ENCODE peak calls at places on chromosomes 7 and 10, in seven cellular contexts. U is DND-41, L is kidney epithelial cell, O is astrocyte, F is epithelial cell of esophagus, N is foreskin fibroblast, I is cardiac fibroblast. B is an unnamed sample.

GRCh38 chr10:103076996-103077395 is 116.1 kb downstream of the NT5C2 start:
- DNase-seq in U (no peak), L (no peak), O (no peak), F (no peak), N (no peak), I (no peak), B (no peak)

GRCh38 chr10:1151071-1152033 is 95.2 kb downstream of the WDR37 start:
- DNase-seq in U (no peak), L (peak), O (no peak), F (peak), N (no peak), I (no peak), B (no peak)

GRCh38 chr7:51949726-51950644 is 633.4 kb upstream of the COBL start:
- DNase-seq in U (no peak), L (peak), O (peak), F (no peak), N (no peak), I (no peak), B (no peak)

GRCh38 chr10:114022292-114022691 is 21.4 kb upstream of the ADRB1 start:
- DNase-seq in U (no peak), L (no peak), O (no peak), F (no peak), N (no peak), I (peak), B (no peak)

GRCh38 chr7:55178863-55179773 is 160.3 kb downstream of the EGFR start:
- DNase-seq in U (no peak), L (no peak), O (no peak), F (no peak), N (no peak), I (no peak), B (no peak)

GRCh38 chr7:30238721-30239441 is 45.5 kb upstream of the ZNRF2 start:
- DNase-seq in U (no peak), L (peak), O (peak), F (peak), N (peak), I (peak), B (no peak)

GRCh38 chr10:61752111-61753011 is 89.6 kb downstream of the CABCOCO1 start:
- DNase-seq in U (no peak), L (peak), O (peak), F (peak), N (peak), I (peak), B (peak)

GRCh38 chr7:133275441-133276105 is 22.7 kb downstream of the EXOC4 start:
- DNase-seq in U (no peak), L (no peak), O (peak), F (no peak), N (no peak), I (peak), B (peak)

GRCh38 chr7:45873355-45873754 is 473 bp upstream of the CCDC201 start:
- DNase-seq in U (no peak), L (no peak), O (no peak), F (no peak), N (no peak), I (no peak), B (no peak)

GRCh38 chr7:12826079-12826478 is 138.6 kb downstream of the ARL4A start:
- DNase-seq in U (no peak), L (no peak), O (no peak), F (no peak), N (no peak), I (no peak), B (no peak)

GRCh38 chr7:135188298-135188984 is 17.9 kb upstream of the CYREN start:
- DNase-seq in U (no peak), L (no peak), O (no peak), F (peak), N (no peak), I (no peak), B (no peak)

GRCh38 chr7:108016841-108017775 is 14.1 kb upstream of the LAMB1 start:
- DNase-seq in U (no peak), L (no peak), O (no peak), F (peak), N (peak), I (peak), B (no peak)

GRCh38 chr7:47327698-47328391 is 254.1 kb downstream of the TNS3 start:
- DNase-seq in U (no peak), L (no peak), O (peak), F (peak), N (peak), I (peak), B (peak)

GRCh38 chr10:134743-135600 is at the start of gene ZMYND11:
- DNase-seq in U (peak), L (no peak), O (peak), F (peak), N (peak), I (peak), B (no peak)
- TF ChIP-seq CTCF in U (no peak), L (no peak), O (no peak), F (no peak), N (no peak), I (no peak), B (no peak)

GRCh38 chr10:71266918-71267442 is 52.1 kb upstream of the SLC29A3 start:
- DNase-seq in U (no peak), L (no peak), O (no peak), F (no peak), N (no peak), I (no peak), B (no peak)

GRCh38 chr10:71267508-71268240 is 51.4 kb upstream of the SLC29A3 start:
- DNase-seq in U (no peak), L (no peak), O (no peak), F (no peak), N (no peak), I (no peak), B (no peak)

GRCh38 chr10:71265201-71265575 is 52.8 kb downstream of the UNC5B start:
- DNase-seq in U (no peak), L (no peak), O (no peak), F (no peak), N (no peak), I (no peak), B (no peak)

GRCh38 chr10:71265618-71266146 is 53.3 kb downstream of the UNC5B start:
- DNase-seq in U (no peak), L (no peak), O (no peak), F (no peak), N (no peak), I (no peak), B (no peak)

GRCh38 chr10:71266147-71266917 is 52.7 kb upstream of the SLC29A3 start:
- DNase-seq in U (peak), L (no peak), O (peak), F (no peak), N (peak), I (peak), B (no peak)
- H3K4me3 ChIP-seq in U (no peak), L (no peak), O (no peak), F (no peak), N (no peak), I (no peak), B (no peak)

DNA sequence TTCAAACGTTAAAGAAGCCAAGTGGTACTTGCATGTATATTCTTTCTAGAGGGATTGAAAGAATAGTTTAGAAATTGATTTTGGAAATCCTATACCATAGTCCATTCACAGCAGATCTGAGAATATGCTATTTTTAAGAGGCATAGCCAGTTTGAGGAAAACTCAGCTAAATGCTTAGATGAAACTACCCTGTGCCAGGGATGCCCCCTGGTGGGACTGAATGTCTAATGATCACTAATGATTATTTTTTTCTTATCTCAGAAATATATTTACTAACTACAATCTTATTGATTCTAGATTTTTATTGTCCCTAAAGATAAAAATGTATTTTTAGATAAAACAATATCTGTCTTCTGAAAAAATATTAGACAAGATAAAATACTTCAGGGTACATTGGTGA is 844.9 kb upstream of the PHF14 start:
- DNase-seq in U (no peak), L (no peak), O (no peak), F (no peak), N (no peak), I (no peak), B (no peak)
- TF ChIP-seq CTCF in U (no peak), L (peak), O (peak), F (peak), N (no peak), I (no peak), B (peak)

GRCh38 chr7:150323682-150324365 is 479 bp upstream of the ACTR3C start:
- DNase-seq in U (peak), L (no peak), O (no peak), F (peak), N (no peak), I (no peak), B (no peak)
- H3K4me3 ChIP-seq in U (peak), L (peak), O (peak), F (peak), N (peak), I (no peak), B (peak)

GRCh38 chr10:93294004-93294403 is 188.1 kb downstream of the MYOF start:
- DNase-seq in U (no peak), L (no peak), O (no peak), F (peak), N (no peak), I (no peak), B (no peak)
- TF ChIP-seq CTCF in U (no peak), L (no peak), O (no peak), F (no peak), N (no peak), I (no peak), B (no peak)